ENCODE peak calls at places on chromosome 17, in five cellular contexts. Z is CD8-positive, alpha-beta T cell; P is neuronal stem cell; O is aorta; X is CD4-positive, CD25-positive, alpha-beta regulatory T cell. B is an unnamed sample. For H3K4me1 and H3K9me3, the result is how much of the 10 kb centered on the place peaks cover.

GRCh38 chr17:72122002-72122310 is 1.1 kb downstream of the SOX9 start:
- DNase-seq in Z (no peak), P (no peak), O (no peak), X (no peak), B (no peak)

GRCh38 chr17:68792042-68792685 is 163.0 kb downstream of the ABCA8 start:
- DNase-seq in Z (no peak), P (no peak), O (no peak), X (no peak), B (no peak)

GRCh38 chr17:21210411-21211076 is 3.4 kb downstream of the TMEM11 start:
- DNase-seq in Z (no peak), P (no peak), O (no peak), X (no peak), B (no peak)

GRCh38 chr17:57811633-57812280 is 38.1 kb downstream of the MRPS23 start:
- DNase-seq in Z (no peak), P (no peak), O (no peak), X (no peak), B (peak)

GRCh38 chr17:77449373-77449907 is 308.7 kb downstream of the SEC14L1 start:
- DNase-seq in Z (no peak), P (no peak), O (no peak), X (no peak), B (no peak)

GRCh38 chr17:78817123-78817522 is 23.5 kb downstream of the USP36 start:
- DNase-seq in Z (peak), P (no peak), O (no peak), X (peak), B (no peak)

GRCh38 chr17:1999557-2000251 is 25.4 kb downstream of the RTN4RL1 start:
- DNase-seq in Z (no peak), P (peak), O (peak), X (no peak), B (peak)

GRCh38 chr17:43021739-43022512 is at the start of gene VAT1:
- DNase-seq in Z (peak), P (peak), O (peak), X (peak), B (peak)

GRCh38 chr17:4747847-4748246 is 8.1 kb upstream of the CXCL16 start:
- DNase-seq in Z (peak), P (no peak), O (no peak), X (peak), B (no peak)

GRCh38 chr17:56121661-56122060 is 31.6 kb upstream of the ANKFN1 start:
- DNase-seq in Z (no peak), P (no peak), O (no peak), X (no peak), B (no peak)

GRCh38 chr17:78610951-78611511 is 33.8 kb upstream of the DNAH17 start:
- DNase-seq in Z (no peak), P (no peak), O (peak), X (no peak), B (no peak)

GRCh38 chr17:9991796-9992195 is 86.7 kb upstream of the RCVRN start:
- DNase-seq in Z (no peak), P (no peak), O (no peak), X (no peak), B (no peak)

GRCh38 chr17:36936455-36936934 is 780 bp upstream of the LHX1 start:
- DNase-seq in Z (no peak), P (no peak), O (no peak), X (no peak), B (peak)

GRCh38 chr17:65418622-65419021 is 142.8 kb downstream of the AXIN2 start:
- DNase-seq in Z (no peak), P (no peak), O (no peak), X (no peak), B (no peak)

GRCh38 chr17:16943541-16944333 is 28.2 kb downstream of the TNFRSF13B start:
- DNase-seq in Z (no peak), P (no peak), O (no peak), X (no peak), B (no peak)

GRCh38 chr17:62644487-62645173 is 17.2 kb downstream of the MRC2 start:
- DNase-seq in Z (no peak), P (peak), O (no peak), X (no peak), B (peak)

GRCh38 chr17:61486135-61487120 is 34.2 kb downstream of the TBX4 start:
- DNase-seq in Z (no peak), P (no peak), O (peak), X (no peak), B (peak)

GRCh38 chr17:19660219-19660870 is 11.8 kb downstream of the ALDH3A2 start:
- DNase-seq in Z (no peak), P (no peak), O (no peak), X (no peak), B (no peak)

GRCh38 chr17:73414171-73414955 is 102.6 kb upstream of the CDC42EP4 start:
- DNase-seq in Z (no peak), P (no peak), O (peak), X (no peak), B (no peak)

GRCh38 chr17:64150237-64151015 is 20.5 kb upstream of the ERN1 start:
- DNase-seq in Z (no peak), P (no peak), O (no peak), X (no peak), B (no peak)

GRCh38 chr17:50638572-50638850 is 3.8 kb downstream of the ABCC3 start:
- DNase-seq in Z (no peak), P (no peak), O (no peak), X (no peak), B (no peak)

GRCh38 chr17:3994221-3994576 is 30.0 kb upstream of the ATP2A3 start:
- DNase-seq in Z (no peak), P (no peak), O (no peak), X (no peak), B (no peak)

GRCh38 chr17:56297142-56297541 is 143.9 kb downstream of the ANKFN1 start:
- DNase-seq in Z (peak), P (no peak), O (no peak), X (no peak), B (no peak)

GRCh38 chr17:80212962-80213650 is 7.0 kb downstream of the SGSH start:
- DNase-seq in Z (no peak), P (no peak), O (no peak), X (no peak), B (no peak)

GRCh38 chr17:48497103-48497502 is 33.7 kb downstream of the HOXB1 start:
- DNase-seq in Z (no peak), P (no peak), O (no peak), X (no peak), B (no peak)

GRCh38 chr17:27244481-27245223 is 49.3 kb upstream of the WSB1 start:
- DNase-seq in Z (no peak), P (no peak), O (peak), X (no peak), B (no peak)

GRCh38 chr17:7837375-7838290 is 3.6 kb downstream of the KDM6B start:
- DNase-seq in Z (no peak), P (no peak), O (no peak), X (peak), B (no peak)
- H3K4me3 ChIP-seq in Z (peak), P (peak), O (no peak), X (peak), B (peak)

GRCh38 chr17:74643826-74644225 is 20.3 kb upstream of the CD300E start:
- DNase-seq in Z (no peak), P (no peak), O (no peak), X (no peak), B (no peak)

GRCh38 chr17:74641949-74642298 is 18.4 kb upstream of the CD300E start:
- DNase-seq in Z (no peak), P (no peak), O (no peak), X (no peak), B (no peak)

GRCh38 chr17:74642556-74642955 is 19.0 kb upstream of the CD300E start:
- DNase-seq in Z (no peak), P (no peak), O (no peak), X (no peak), B (no peak)

GRCh38 chr17:74644419-74644818 is 20.9 kb upstream of the CD300E start:
- DNase-seq in Z (no peak), P (no peak), O (no peak), X (no peak), B (no peak)

GRCh38 chr17:74642995-74643394 is 19.5 kb upstream of the CD300E start:
- DNase-seq in Z (no peak), P (no peak), O (no peak), X (no peak), B (no peak)
- H3K4me1 ChIP-seq in Z (under half), P (under half), O (under half), X (under half), B (under half)

GRCh38 chr17:28397687-28398279 is 8.2 kb downstream of the SLC46A1 start:
- DNase-seq in Z (no peak), P (no peak), O (no peak), X (no peak), B (no peak)

GRCh38 chr17:28396635-28397239 is 9.3 kb downstream of the SLC46A1 start:
- DNase-seq in Z (no peak), P (no peak), O (no peak), X (no peak), B (no peak)

GRCh38 chr17:28397275-28397674 is 8.7 kb downstream of the SLC46A1 start:
- DNase-seq in Z (no peak), P (no peak), O (no peak), X (no peak), B (no peak)

GRCh38 chr17:28399808-28400207 is 6.2 kb downstream of the SLC46A1 start:
- DNase-seq in Z (no peak), P (no peak), O (no peak), X (no peak), B (no peak)

GRCh38 chr17:28398280-28398981 is 7.6 kb downstream of the SLC46A1 start:
- DNase-seq in Z (no peak), P (no peak), O (no peak), X (no peak), B (no peak)
- H3K9me3 ChIP-seq in Z (under half), P (under half), O (under half), X (under half), B (under half)

DNA sequence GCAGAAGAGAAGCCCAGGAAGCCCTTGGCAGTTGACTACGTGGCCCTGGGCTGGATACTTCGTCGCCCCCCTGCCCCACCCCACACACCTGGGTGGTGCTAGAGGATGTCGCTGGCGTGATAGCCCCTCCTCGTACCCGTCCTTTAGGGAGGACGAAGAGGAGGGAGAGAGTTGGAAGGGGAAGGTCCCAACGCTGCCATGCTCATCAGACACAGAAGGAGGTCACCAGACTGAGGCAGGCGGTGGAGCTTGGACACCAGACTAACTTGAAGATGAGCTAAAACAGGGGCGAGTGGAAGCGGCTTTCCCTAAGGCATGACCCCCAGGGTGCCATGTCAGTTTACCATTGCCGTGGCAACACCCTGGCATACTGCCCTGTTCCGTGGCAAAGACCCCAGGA is 11.0 kb downstream of the AIPL1 start:
- DNase-seq in Z (no peak), P (no peak), O (peak), X (no peak), B (no peak)
- H3K4me3 ChIP-seq in Z (no peak), P (no peak), O (no peak), X (no peak), B (no peak)